ENCODE peak calls at places on chromosomes 4 and X, in nine cellular contexts. D is WERI-Rb-1, I is glutamatergic neuron, R is fibroblast of mammary gland, Q is heart right ventricle, L is AG10803, P is SK-N-SH, Y is fibroblast of pulmonary artery, V is suprapubic skin. E is an unnamed sample.
A peak's percentile ranks its signal among the peaks of the same experiment; 100 is the strongest.

GRCh38 chr4:48031802-48032525 is 15.4 kb downstream of the NIPAL1 start:
- DNase-seq in V (no peak), Y (peak; percentile 76), L (no peak), I (no peak), R (no peak), P (no peak), Q (no peak), D (no peak), E (no peak)

GRCh38 chrX:21153033-21153432 is 221.2 kb upstream of the CNKSR2 start:
- DNase-seq in I (no peak), V (no peak), Q (no peak), R (no peak), D (no peak), P (no peak), L (no peak), Y (no peak), E (no peak)

GRCh38 chr4:153401501-153401900 is 57.0 kb downstream of the MND1 start:
- DNase-seq in I (no peak), Y (no peak), L (no peak), P (no peak), D (no peak), V (no peak), Q (no peak), R (no peak), E (no peak)

GRCh38 chrX:65871671-65872311 is 168.1 kb downstream of the VSIG4 start:
- DNase-seq in D (no peak), L (peak; percentile 2), R (no peak), V (no peak), Y (peak; percentile 51), P (no peak), Q (no peak), I (no peak), E (no peak)

GRCh38 chrX:105837227-105837626 is 14.9 kb downstream of the NRK start:
- DNase-seq in P (no peak), R (peak; percentile 86), I (no peak), D (no peak), Y (peak; percentile 90), V (no peak), L (peak; percentile 16), Q (peak; percentile 25), E (peak; percentile 40)

GRCh38 chr4:41281038-41281634 is 24.4 kb downstream of the UCHL1 start:
- DNase-seq in L (peak; percentile 72), P (peak; percentile 84), Y (peak; percentile 87), V (no peak), R (peak; percentile 79), I (no peak), Q (no peak), D (peak; percentile 57), E (no peak)

GRCh38 chrX:32408389-32408788 is 803.0 kb downstream of the DMD start:
- DNase-seq in V (no peak), L (no peak), R (peak; percentile 2), Q (no peak), D (peak; percentile 27), P (peak; percentile 0), I (no peak), Y (peak; percentile 2), E (no peak)

GRCh38 chrX:136577562-136577961 is 45.5 kb downstream of the VGLL1 start:
- DNase-seq in V (no peak), L (peak; percentile 32), P (peak; percentile 36), D (peak; percentile 43), Y (peak; percentile 61), I (peak; percentile 60), Q (peak; percentile 38), R (peak; percentile 49), E (peak; percentile 41)

GRCh38 chrX:145825896-145826295 is 8.3 kb downstream of the SLITRK2 start:
- DNase-seq in P (no peak), Y (no peak), R (peak; percentile 14), Q (no peak), L (no peak), I (no peak), V (no peak), D (no peak), E (no peak)

GRCh38 chrX:14802943-14803710 is 69.7 kb downstream of the FANCB start:
- DNase-seq in I (no peak), Q (no peak), V (no peak), D (no peak), L (peak; percentile 83), R (peak; percentile 26), P (no peak), Y (peak; percentile 46), E (no peak)

GRCh38 chr4:31085736-31086135 is 365.6 kb downstream of the PCDH7 start:
- DNase-seq in V (no peak), D (no peak), P (no peak), L (no peak), I (no peak), Q (no peak), R (no peak), Y (no peak), E (no peak)

GRCh38 chr4:8044699-8045098 is 105.0 kb upstream of the AFAP1 start:
- DNase-seq in V (no peak), D (no peak), Q (no peak), R (no peak), L (no peak), P (no peak), I (peak; percentile 51), Y (no peak), E (no peak)

GRCh38 chrX:122641826-122642225 is 542.3 kb upstream of the GRIA3 start:
- DNase-seq in I (no peak), L (peak; percentile 36), R (peak; percentile 83), P (no peak), Y (no peak), V (no peak), Q (no peak), D (no peak), E (no peak)

GRCh38 chr4:17347445-17347844 is 164.4 kb downstream of the QDPR start:
- DNase-seq in V (no peak), Y (peak; percentile 52), I (no peak), Q (no peak), D (peak; percentile 34), P (peak; percentile 46), R (peak; percentile 54), L (peak; percentile 35), E (no peak)

GRCh38 chrX:136587532-136587931 is 55.5 kb downstream of the VGLL1 start:
- DNase-seq in L (no peak), R (no peak), Q (no peak), Y (no peak), V (no peak), P (no peak), D (no peak), I (no peak), E (no peak)

GRCh38 chrX:119407681-119408080 is 8.5 kb downstream of the SLC25A43 start:
- DNase-seq in D (no peak), Y (no peak), I (no peak), Q (no peak), V (no peak), L (no peak), P (no peak), R (peak; percentile 59), E (no peak)

GRCh38 chr4:8305851-8306361 is 36.4 kb downstream of the HTRA3 start:
- DNase-seq in Y (no peak), I (peak; percentile 14), V (peak; percentile 74), D (no peak), Q (peak; percentile 68), P (no peak), L (no peak), R (peak; percentile 25), E (no peak)

GRCh38 chr4:156931267-156931666 is 40.3 kb downstream of the PDGFC start:
- DNase-seq in V (no peak), L (peak; percentile 87), I (no peak), Q (no peak), Y (peak; percentile 84), P (no peak), D (no peak), R (peak; percentile 93), E (no peak)

GRCh38 chr4:28229092-28229491 is 1368.5 kb downstream of the STIM2 start:
- DNase-seq in V (no peak), Y (no peak), L (peak; percentile 65), Q (no peak), P (no peak), D (no peak), I (no peak), R (peak; percentile 86), E (no peak)

GRCh38 chr4:155521382-155521781 is 144.6 kb upstream of the MAP9 start:
- DNase-seq in Q (no peak), R (no peak), I (no peak), P (no peak), Y (no peak), V (no peak), L (no peak), D (no peak), E (no peak)
- TF ChIP-seq CTCF in Q (no peak), R (no peak), I (no peak), P (no peak), Y (no peak), V (no peak), L (no peak), D (no peak), E (no peak)

GRCh38 chr4:142715727-142716126 is 130.4 kb downstream of the INPP4B start:
- DNase-seq in I (no peak), V (no peak), Q (no peak), Y (no peak), P (no peak), L (no peak), R (no peak), D (no peak), E (no peak)

GRCh38 chr4:142721187-142721586 is 124.9 kb downstream of the INPP4B start:
- DNase-seq in Y (peak; percentile 21), D (no peak), Q (no peak), L (peak; percentile 17), R (no peak), I (no peak), P (no peak), V (no peak), E (no peak)

GRCh38 chr4:142718981-142719380 is 127.1 kb downstream of the INPP4B start:
- DNase-seq in Y (no peak), L (no peak), V (no peak), I (no peak), D (no peak), Q (no peak), P (no peak), R (no peak), E (no peak)

GRCh38 chr4:142719854-142720541 is 126.1 kb downstream of the INPP4B start:
- DNase-seq in R (peak; percentile 40), Q (no peak), Y (peak; percentile 50), D (no peak), V (no peak), I (no peak), L (peak; percentile 22), P (peak; percentile 45), E (no peak)
- TF ChIP-seq CTCF in R (peak; percentile 50), Q (peak; percentile 50), Y (peak; percentile 60), D (peak; percentile 31), V (no peak), I (peak; percentile 15), L (peak; percentile 62), P (peak; percentile 66), E (no peak)

GRCh38 chr4:114132830-114133229 is 153.4 kb upstream of the ARSJ start:
- DNase-seq in L (no peak), Y (peak; percentile 14), Q (no peak), R (peak; percentile 36), P (no peak), D (no peak), V (no peak), I (no peak), E (no peak)
- TF ChIP-seq CTCF in L (peak; percentile 23), Y (peak; percentile 41), Q (no peak), R (peak; percentile 53), P (peak; percentile 48), D (peak; percentile 23), V (no peak), I (peak; percentile 52), E (peak; percentile 18)

DNA sequence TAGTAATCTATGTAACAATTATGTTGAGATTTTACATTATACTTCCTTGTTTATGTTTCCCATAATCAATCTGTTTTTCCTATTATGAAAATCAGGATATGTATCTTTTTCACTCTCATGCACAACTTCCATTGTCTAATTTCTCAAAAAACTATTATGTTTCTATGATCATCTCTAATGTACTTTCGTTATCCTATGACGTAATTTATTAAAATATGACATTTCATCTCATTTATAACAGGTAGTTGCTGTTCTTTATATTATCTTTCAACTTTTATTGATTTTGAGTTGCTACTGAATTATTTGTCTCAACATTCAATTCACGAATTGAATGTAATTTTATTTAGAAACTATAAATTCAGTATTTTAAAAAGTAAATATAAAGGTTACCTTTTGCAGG is 100.8 kb upstream of the MAGEB18 start:
- DNase-seq in I (no peak), V (no peak), L (no peak), D (no peak), Q (no peak), R (no peak), Y (no peak), P (no peak), E (no peak)
- TF ChIP-seq CTCF in I (no peak), V (no peak), L (no peak), D (no peak), Q (no peak), R (no peak), Y (no peak), P (no peak), E (no peak)